ENCODE peak calls at places on chromosomes 12 and 14, in four cellular contexts. K is GM12878, T is body of pancreas, L is mammary epithelial cell. S is an unnamed sample. For H3K27me3, the result is how much of the 10 kb centered on the place peaks cover.

GRCh38 chr12:131210506-131211278 is 257.0 kb downstream of the ADGRD1 start:
- DNase-seq in K (no peak), T (peak), L (no peak), S (no peak)

GRCh38 chr14:31166271-31166561 is 41.4 kb downstream of the HECTD1 start:
- DNase-seq in T (no peak), K (no peak), L (peak), S (no peak)

GRCh38 chr12:100926669-100927248 is 132.2 kb downstream of the ANO4 start:
- DNase-seq in T (peak), L (peak), K (no peak), S (peak)

GRCh38 chr12:6796576-6796975 is 7.2 kb downstream of the CD4 start:
- DNase-seq in K (no peak), T (no peak), L (no peak), S (no peak)

GRCh38 chr14:38065101-38065762 is 142.5 kb upstream of the SSTR1 start:
- DNase-seq in T (no peak), K (no peak), L (no peak), S (no peak)

GRCh38 chr14:98548071-98548686 is 723.8 kb downstream of the BCL11B start:
- DNase-seq in K (no peak), L (no peak), T (no peak), S (no peak)

GRCh38 chr12:54998958-54999510 is 14.5 kb upstream of the TESPA1 start:
- DNase-seq in L (no peak), K (no peak), T (no peak), S (no peak)

GRCh38 chr14:77843155-77843554 is 43.2 kb downstream of the ADCK1 start:
- DNase-seq in K (no peak), L (no peak), T (no peak), S (no peak)

GRCh38 chr12:110585231-110585799 is 2.2 kb upstream of the PPTC7 start:
- DNase-seq in K (no peak), L (peak), T (peak), S (no peak)

GRCh38 chr12:57632369-57632897 is 568 bp downstream of the B4GALNT1 start:
- DNase-seq in K (no peak), T (no peak), L (peak), S (no peak)

GRCh38 chr14:104700747-104701215 is 11.4 kb downstream of the INF2 start:
- DNase-seq in T (no peak), K (no peak), L (no peak), S (no peak)

GRCh38 chr14:35343709-35344474 is 51.7 kb downstream of the PSMA6 start:
- DNase-seq in T (no peak), L (no peak), K (no peak), S (no peak)

GRCh38 chr14:94355191-94355794 is 32.2 kb upstream of the SERPINA6 start:
- DNase-seq in K (no peak), T (peak), L (peak), S (peak)

GRCh38 chr14:53055003-53055402 is 98.1 kb downstream of the DDHD1 start:
- DNase-seq in T (no peak), K (peak), L (peak), S (peak)

GRCh38 chr12:88854260-88854659 is 274.0 kb upstream of the KITLG start:
- DNase-seq in K (no peak), L (peak), T (no peak), S (no peak)

GRCh38 chr12:31325524-31325875 is 450 bp downstream of the SINHCAF start:
- DNase-seq in L (no peak), K (no peak), T (peak), S (no peak)

GRCh38 chr14:37864861-37865718 is 269.7 kb downstream of the TTC6 start:
- DNase-seq in L (peak), K (no peak), T (no peak), S (no peak)

GRCh38 chr14:104559043-104559768 is 20.4 kb upstream of the C14orf180 start:
- DNase-seq in T (no peak), L (no peak), K (no peak), S (no peak)

GRCh38 chr14:36520601-36521525 is 831 bp upstream of the NKX2-1 start:
- DNase-seq in L (peak), T (no peak), K (no peak), S (no peak)

GRCh38 chr12:107983871-107984480 is 145.1 kb upstream of the WSCD2 start:
- DNase-seq in T (no peak), L (peak), K (no peak), S (no peak)

GRCh38 chr14:24958271-24958670 is 91.7 kb downstream of the STXBP6 start:
- DNase-seq in K (no peak), L (no peak), T (no peak), S (no peak)

GRCh38 chr12:122538496-122538895 is 11.4 kb downstream of the KNTC1 start:
- DNase-seq in K (no peak), T (no peak), L (no peak), S (no peak)

GRCh38 chr14:63297387-63297786 is 21.3 kb downstream of the GPHB5 start:
- DNase-seq in T (no peak), L (no peak), K (no peak), S (no peak)

GRCh38 chr12:12722351-12723146 is 5.4 kb downstream of the CDKN1B start:
- DNase-seq in L (peak), K (no peak), T (no peak), S (no peak)

GRCh38 chr14:91927216-91927615 is 20.3 kb downstream of the FBLN5 start:
- DNase-seq in K (no peak), L (no peak), T (no peak), S (no peak)

GRCh38 chr14:80364274-80364673 is 153.0 kb upstream of the DIO2 start:
- DNase-seq in T (no peak), K (no peak), L (no peak), S (no peak)

GRCh38 chr14:31806249-31806648 is 245.0 kb downstream of the NUBPL start:
- DNase-seq in K (no peak), T (no peak), L (no peak), S (no peak)

GRCh38 chr14:98858158-98858557 is 413.8 kb downstream of the BCL11B start:
- DNase-seq in K (no peak), T (no peak), L (no peak), S (no peak)

GRCh38 chr14:53964249-53964648 is 7.6 kb upstream of the BMP4 start:
- DNase-seq in L (no peak), K (no peak), T (no peak), S (no peak)

GRCh38 chr12:48084066-48084465 is 21.8 kb downstream of the SENP1 start:
- DNase-seq in T (no peak), K (no peak), L (no peak), S (no peak)

GRCh38 chr12:40105515-40106201 is at the start of gene SLC2A13:
- DNase-seq in T (peak), L (peak), K (no peak), S (no peak)

GRCh38 chr14:73633517-73634332 is 11.1 kb upstream of the DNAL1 start:
- DNase-seq in K (peak), T (peak), L (peak), S (no peak)
- H3K4me3 ChIP-seq in K (peak), T (peak), L (peak), S (peak)

GRCh38 chr12:45654002-45654401 is 75.5 kb upstream of the ARID2 start:
- DNase-seq in K (no peak), L (no peak), T (no peak), S (no peak)

GRCh38 chr12:45660330-45660729 is 69.2 kb upstream of the ARID2 start:
- DNase-seq in K (no peak), L (peak), T (peak), S (no peak)

GRCh38 chr12:45655753-45656152 is 73.8 kb upstream of the ARID2 start:
- DNase-seq in L (no peak), T (no peak), K (no peak), S (no peak)

GRCh38 chr12:45655186-45655585 is 74.3 kb upstream of the ARID2 start:
- DNase-seq in L (peak), K (no peak), T (no peak), S (no peak)

DNA sequence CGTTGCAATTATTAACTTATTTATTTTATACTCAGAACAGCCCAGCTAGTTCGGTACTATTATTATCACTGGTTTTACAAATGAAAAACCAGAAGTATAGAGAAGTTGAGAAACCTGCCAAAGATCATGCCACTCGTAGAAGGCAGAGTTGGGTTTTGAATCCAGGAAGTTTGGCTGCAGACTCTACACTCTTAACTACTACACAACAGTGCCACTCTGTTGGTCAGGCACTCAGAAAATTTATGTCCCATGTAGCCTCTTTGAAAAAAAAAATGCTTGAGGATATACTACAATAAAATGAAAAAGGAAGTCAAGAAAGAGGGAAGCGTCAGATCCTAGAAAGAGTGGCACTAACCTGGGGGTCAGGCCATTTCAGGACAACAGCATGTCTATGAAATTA is 71.4 kb upstream of the ARID2 start:
- DNase-seq in K (no peak), T (no peak), L (no peak), S (no peak)
- H3K27me3 ChIP-seq in K (under half), T (under half), L (under half), S (under half)

GRCh38 chr12:63154560-63154959 is 3.6 kb upstream of the AVPR1A start:
- DNase-seq in L (no peak), K (no peak), T (no peak), S (no peak)

GRCh38 chr12:63150255-63151060 is 543 bp downstream of the AVPR1A start:
- DNase-seq in T (peak), K (no peak), L (no peak), S (peak)

GRCh38 chr12:63149884-63150254 is 1.1 kb downstream of the AVPR1A start:
- DNase-seq in K (no peak), T (peak), L (no peak), S (no peak)

GRCh38 chr12:63151898-63152700 is 1.1 kb upstream of the AVPR1A start:
- DNase-seq in K (no peak), L (peak), T (peak), S (peak)

DNA sequence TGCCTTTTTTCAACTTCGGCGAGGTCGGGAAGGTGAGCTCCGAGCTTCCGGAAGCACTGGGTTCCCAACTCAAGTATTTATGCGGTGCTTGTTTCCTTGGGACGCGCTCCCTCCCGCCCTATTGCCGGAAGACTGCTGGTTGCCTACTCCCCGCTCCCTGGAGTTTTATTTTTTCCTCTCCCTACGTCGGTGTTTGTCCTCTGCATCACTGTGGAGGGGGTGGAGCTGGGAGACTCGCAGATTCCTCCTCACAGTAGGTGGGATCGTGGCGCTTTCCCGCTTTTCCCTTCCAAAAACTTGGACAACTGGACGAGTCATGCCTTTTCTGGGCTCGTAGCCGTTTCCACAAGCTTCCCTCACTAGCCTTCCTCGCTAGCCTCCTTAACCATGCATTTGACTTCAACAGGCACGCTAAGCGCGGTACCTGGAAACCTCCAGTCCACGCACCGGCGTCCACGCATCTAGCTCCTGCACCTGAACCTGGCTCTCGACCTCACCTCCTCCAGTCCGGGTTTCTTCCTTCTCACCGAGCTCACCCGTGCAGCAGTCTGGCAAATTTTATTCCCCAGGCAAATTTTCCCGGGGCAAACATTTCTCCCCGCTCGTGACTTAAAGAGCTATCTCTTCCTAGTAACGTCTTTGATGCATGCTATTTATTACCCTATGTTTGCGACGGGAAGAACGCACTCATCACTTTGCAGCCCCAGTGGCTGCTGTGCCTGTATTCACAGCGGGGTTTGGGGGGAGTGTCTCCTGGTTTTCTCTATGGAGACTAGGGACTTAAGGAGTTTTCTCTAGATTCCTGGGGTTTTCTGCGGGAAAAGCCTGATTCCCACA is at the start of gene AVPR1A:
- DNase-seq in K (no peak), T (peak), L (no peak), S (peak)
- H3K4me3 ChIP-seq in K (no peak), T (no peak), L (no peak), S (peak)

GRCh38 chr12:49955899-49956662 is 5.5 kb downstream of the AQP2 start:
- DNase-seq in T (no peak), K (no peak), L (no peak), S (no peak)
- H3K27me3 ChIP-seq in T (under half), K (under half), L (under half), S (under half)

S was measured in iPS DF 6.9.